ENCODE peak calls at places on chromosome X, in eight cellular contexts. One of them, this sample, is unnamed.

GRCh38 chrX:97498093-97498492 is 614.4 kb downstream of the RPA4 start:
- DNase-seq in mucosa of descending colon: no peak
- DNase-seq in mammary epithelial cell: no peak
- DNase-seq in esophagus squamous epithelium: no peak
- DNase-seq in epithelial cell of esophagus: no peak
- DNase-seq in uterus: no peak
- DNase-seq in breast epithelium: no peak
- DNase-seq in upper lobe of right lung: no peak
- DNase-seq in this sample: no peak

GRCh38 chrX:137352101-137352660 is 213.7 kb upstream of the ZIC3 start:
- DNase-seq in mucosa of descending colon: no peak
- DNase-seq in mammary epithelial cell: no peak
- DNase-seq in esophagus squamous epithelium: no peak
- DNase-seq in epithelial cell of esophagus: no peak
- DNase-seq in uterus: no peak
- DNase-seq in breast epithelium: no peak
- DNase-seq in upper lobe of right lung: no peak
- DNase-seq in this sample: no peak

GRCh38 chrX:10326578-10326977 is 169.8 kb downstream of the CLCN4 start:
- DNase-seq in mucosa of descending colon: no peak
- DNase-seq in mammary epithelial cell: no peak
- DNase-seq in esophagus squamous epithelium: no peak
- DNase-seq in epithelial cell of esophagus: peak; percentile 5
- DNase-seq in uterus: no peak
- DNase-seq in breast epithelium: no peak
- DNase-seq in upper lobe of right lung: no peak
- DNase-seq in this sample: no peak

GRCh38 chrX:155886409-155886808 is 5.3 kb downstream of the VAMP7 start:
- DNase-seq in mucosa of descending colon: no peak
- DNase-seq in mammary epithelial cell: no peak
- DNase-seq in esophagus squamous epithelium: no peak
- DNase-seq in epithelial cell of esophagus: no peak
- DNase-seq in uterus: no peak
- DNase-seq in breast epithelium: no peak
- DNase-seq in upper lobe of right lung: no peak
- DNase-seq in this sample: no peak

GRCh38 chrX:56233100-56233499 is 944 bp downstream of the KLF8 start:
- DNase-seq in mucosa of descending colon: no peak
- DNase-seq in mammary epithelial cell: no peak
- DNase-seq in esophagus squamous epithelium: no peak
- DNase-seq in epithelial cell of esophagus: peak; percentile 13
- DNase-seq in uterus: peak; percentile 16
- DNase-seq in breast epithelium: no peak
- DNase-seq in upper lobe of right lung: peak; percentile 48
- DNase-seq in this sample: no peak

GRCh38 chrX:136193771-136194170 is 46.4 kb downstream of the FHL1 start:
- DNase-seq in mucosa of descending colon: no peak
- DNase-seq in mammary epithelial cell: no peak
- DNase-seq in esophagus squamous epithelium: no peak
- DNase-seq in epithelial cell of esophagus: no peak
- DNase-seq in uterus: no peak
- DNase-seq in breast epithelium: no peak
- DNase-seq in upper lobe of right lung: no peak
- DNase-seq in this sample: no peak

GRCh38 chrX:47351706-47352105 is 18.7 kb upstream of the ZNF157 start:
- DNase-seq in mucosa of descending colon: no peak
- DNase-seq in mammary epithelial cell: peak; percentile 7
- DNase-seq in esophagus squamous epithelium: no peak
- DNase-seq in epithelial cell of esophagus: peak; percentile 4
- DNase-seq in uterus: no peak
- DNase-seq in breast epithelium: no peak
- DNase-seq in upper lobe of right lung: no peak
- DNase-seq in this sample: no peak

GRCh38 chrX:41922125-41922521 is 1.2 kb downstream of the CASK start:
- DNase-seq in mucosa of descending colon: no peak
- DNase-seq in mammary epithelial cell: peak; percentile 37
- DNase-seq in esophagus squamous epithelium: no peak
- DNase-seq in epithelial cell of esophagus: peak; percentile 41
- DNase-seq in uterus: no peak
- DNase-seq in breast epithelium: no peak
- DNase-seq in upper lobe of right lung: no peak
- DNase-seq in this sample: no peak

GRCh38 chrX:46571423-46572294 is 1.9 kb upstream of the CHST7 start:
- DNase-seq in mucosa of descending colon: no peak
- DNase-seq in mammary epithelial cell: no peak
- DNase-seq in esophagus squamous epithelium: no peak
- DNase-seq in epithelial cell of esophagus: no peak
- DNase-seq in uterus: no peak
- DNase-seq in breast epithelium: no peak
- DNase-seq in upper lobe of right lung: no peak
- DNase-seq in this sample: no peak

GRCh38 chrX:66731398-66731797 is 92.5 kb upstream of the EDA2R start:
- DNase-seq in mucosa of descending colon: no peak
- DNase-seq in mammary epithelial cell: peak; percentile 23
- DNase-seq in esophagus squamous epithelium: no peak
- DNase-seq in epithelial cell of esophagus: peak; percentile 51
- DNase-seq in uterus: no peak
- DNase-seq in breast epithelium: no peak
- DNase-seq in upper lobe of right lung: no peak
- DNase-seq in this sample: no peak

GRCh38 chrX:152958047-152958446 is 35.9 kb downstream of the PNMA5 start:
- DNase-seq in mucosa of descending colon: no peak
- DNase-seq in mammary epithelial cell: no peak
- DNase-seq in esophagus squamous epithelium: no peak
- DNase-seq in epithelial cell of esophagus: peak; percentile 4
- DNase-seq in uterus: no peak
- DNase-seq in breast epithelium: peak; percentile 32
- DNase-seq in upper lobe of right lung: no peak
- DNase-seq in this sample: no peak
- H3K4me3 ChIP-seq in mucosa of descending colon: no peak overlapping the region
- H3K4me3 ChIP-seq in mammary epithelial cell: no peak overlapping the region
- H3K4me3 ChIP-seq in esophagus squamous epithelium: peak overlapping the region; percentile 35
- H3K4me3 ChIP-seq in epithelial cell of esophagus: no peak overlapping the region
- H3K4me3 ChIP-seq in uterus: no peak overlapping the region
- H3K4me3 ChIP-seq in breast epithelium: peak overlapping the region; percentile 42
- H3K4me3 ChIP-seq in upper lobe of right lung: peak overlapping the region; percentile 36
- H3K4me3 ChIP-seq in this sample: peak overlapping the region; percentile 50

GRCh38 chrX:132491191-132491590 is 2.4 kb upstream of the MBNL3 start:
- DNase-seq in mucosa of descending colon: no peak
- DNase-seq in mammary epithelial cell: peak; percentile 65
- DNase-seq in esophagus squamous epithelium: no peak
- DNase-seq in epithelial cell of esophagus: peak; percentile 62
- DNase-seq in uterus: no peak
- DNase-seq in breast epithelium: no peak
- DNase-seq in upper lobe of right lung: no peak
- DNase-seq in this sample: no peak
- TF ChIP-seq CTCF in mucosa of descending colon: no peak
- TF ChIP-seq CTCF in mammary epithelial cell: peak; percentile 21
- TF ChIP-seq CTCF in esophagus squamous epithelium: no peak
- TF ChIP-seq CTCF in epithelial cell of esophagus: peak; percentile 40
- TF ChIP-seq CTCF in uterus: no peak
- TF ChIP-seq CTCF in breast epithelium: peak; percentile 9
- TF ChIP-seq CTCF in upper lobe of right lung: peak; percentile 15
- TF ChIP-seq CTCF in this sample: peak; percentile 17

GRCh38 chrX:114924846-114925245 is 92.6 kb downstream of the IL13RA2 start:
- DNase-seq in mucosa of descending colon: no peak
- DNase-seq in mammary epithelial cell: peak; percentile 5
- DNase-seq in esophagus squamous epithelium: no peak
- DNase-seq in epithelial cell of esophagus: peak; percentile 1
- DNase-seq in uterus: no peak
- DNase-seq in breast epithelium: no peak
- DNase-seq in upper lobe of right lung: no peak
- DNase-seq in this sample: no peak
- H3K4me3 ChIP-seq in mucosa of descending colon: no peak overlapping the region
- H3K4me3 ChIP-seq in mammary epithelial cell: no peak overlapping the region
- H3K4me3 ChIP-seq in esophagus squamous epithelium: no peak overlapping the region
- H3K4me3 ChIP-seq in epithelial cell of esophagus: no peak overlapping the region
- H3K4me3 ChIP-seq in uterus: no peak overlapping the region
- H3K4me3 ChIP-seq in breast epithelium: no peak overlapping the region
- H3K4me3 ChIP-seq in upper lobe of right lung: no peak overlapping the region
- H3K4me3 ChIP-seq in this sample: no peak overlapping the region

GRCh38 chrX:11532291-11533075 is 133.2 kb downstream of the ARHGAP6 start:
- DNase-seq in mucosa of descending colon: no peak
- DNase-seq in mammary epithelial cell: no peak
- DNase-seq in esophagus squamous epithelium: no peak
- DNase-seq in epithelial cell of esophagus: no peak
- DNase-seq in uterus: peak; percentile 23
- DNase-seq in breast epithelium: no peak
- DNase-seq in upper lobe of right lung: no peak
- DNase-seq in this sample: no peak

GRCh38 chrX:11530621-11531020 is 135.1 kb downstream of the ARHGAP6 start:
- DNase-seq in mucosa of descending colon: no peak
- DNase-seq in mammary epithelial cell: no peak
- DNase-seq in esophagus squamous epithelium: no peak
- DNase-seq in epithelial cell of esophagus: no peak
- DNase-seq in uterus: no peak
- DNase-seq in breast epithelium: no peak
- DNase-seq in upper lobe of right lung: no peak
- DNase-seq in this sample: no peak

GRCh38 chrX:11528623-11529022 is 137.1 kb downstream of the ARHGAP6 start:
- DNase-seq in mucosa of descending colon: no peak
- DNase-seq in mammary epithelial cell: no peak
- DNase-seq in esophagus squamous epithelium: no peak
- DNase-seq in epithelial cell of esophagus: no peak
- DNase-seq in uterus: no peak
- DNase-seq in breast epithelium: no peak
- DNase-seq in upper lobe of right lung: no peak
- DNase-seq in this sample: no peak

GRCh38 chrX:11533211-11533651 is 132.5 kb downstream of the ARHGAP6 start:
- DNase-seq in mucosa of descending colon: no peak
- DNase-seq in mammary epithelial cell: peak; percentile 64
- DNase-seq in esophagus squamous epithelium: no peak
- DNase-seq in epithelial cell of esophagus: peak; percentile 66
- DNase-seq in uterus: no peak
- DNase-seq in breast epithelium: no peak
- DNase-seq in upper lobe of right lung: no peak
- DNase-seq in this sample: peak; percentile 48

GRCh38 chrX:11531226-11531625 is 134.5 kb downstream of the ARHGAP6 start:
- DNase-seq in mucosa of descending colon: no peak
- DNase-seq in mammary epithelial cell: no peak
- DNase-seq in esophagus squamous epithelium: no peak
- DNase-seq in epithelial cell of esophagus: peak; percentile 18
- DNase-seq in uterus: no peak
- DNase-seq in breast epithelium: no peak
- DNase-seq in upper lobe of right lung: no peak
- DNase-seq in this sample: no peak
- TF ChIP-seq CTCF in mucosa of descending colon: no peak
- TF ChIP-seq CTCF in mammary epithelial cell: peak; percentile 11
- TF ChIP-seq CTCF in esophagus squamous epithelium: peak; percentile 29
- TF ChIP-seq CTCF in epithelial cell of esophagus: peak; percentile 42
- TF ChIP-seq CTCF in uterus: peak; percentile 22
- TF ChIP-seq CTCF in breast epithelium: no peak
- TF ChIP-seq CTCF in upper lobe of right lung: peak; percentile 20
- TF ChIP-seq CTCF in this sample: no peak

GRCh38 chrX:70554523-70554922 is 109.9 kb downstream of the DLG3 start:
- DNase-seq in mucosa of descending colon: no peak
- DNase-seq in mammary epithelial cell: no peak
- DNase-seq in esophagus squamous epithelium: no peak
- DNase-seq in epithelial cell of esophagus: no peak
- DNase-seq in uterus: no peak
- DNase-seq in breast epithelium: no peak
- DNase-seq in upper lobe of right lung: no peak
- DNase-seq in this sample: no peak
- H3K4me3 ChIP-seq in mucosa of descending colon: no peak overlapping the region
- H3K4me3 ChIP-seq in mammary epithelial cell: no peak overlapping the region
- H3K4me3 ChIP-seq in esophagus squamous epithelium: no peak overlapping the region
- H3K4me3 ChIP-seq in epithelial cell of esophagus: no peak overlapping the region
- H3K4me3 ChIP-seq in uterus: no peak overlapping the region
- H3K4me3 ChIP-seq in breast epithelium: no peak overlapping the region
- H3K4me3 ChIP-seq in upper lobe of right lung: no peak overlapping the region
- H3K4me3 ChIP-seq in this sample: no peak overlapping the region

GRCh38 chrX:149648932-149649331 is 17.3 kb upstream of the TMEM185A start:
- DNase-seq in mucosa of descending colon: no peak
- DNase-seq in mammary epithelial cell: no peak
- DNase-seq in esophagus squamous epithelium: no peak
- DNase-seq in epithelial cell of esophagus: no peak
- DNase-seq in uterus: no peak
- DNase-seq in breast epithelium: no peak
- DNase-seq in upper lobe of right lung: no peak
- DNase-seq in this sample: no peak
- TF ChIP-seq CTCF in mucosa of descending colon: no peak
- TF ChIP-seq CTCF in mammary epithelial cell: no peak
- TF ChIP-seq CTCF in esophagus squamous epithelium: peak; percentile 10
- TF ChIP-seq CTCF in epithelial cell of esophagus: peak; percentile 14
- TF ChIP-seq CTCF in uterus: no peak
- TF ChIP-seq CTCF in breast epithelium: no peak
- TF ChIP-seq CTCF in upper lobe of right lung: no peak
- TF ChIP-seq CTCF in this sample: peak; percentile 21

GRCh38 chrX:11755724-11756123 is 2.3 kb upstream of the MSL3 start:
- DNase-seq in mucosa of descending colon: no peak
- DNase-seq in mammary epithelial cell: no peak
- DNase-seq in esophagus squamous epithelium: no peak
- DNase-seq in epithelial cell of esophagus: no peak
- DNase-seq in uterus: no peak
- DNase-seq in breast epithelium: no peak
- DNase-seq in upper lobe of right lung: no peak
- DNase-seq in this sample: no peak

GRCh38 chrX:11758400-11759171 is 549 bp downstream of the MSL3 start:
- DNase-seq in mucosa of descending colon: peak; percentile 89
- DNase-seq in mammary epithelial cell: peak; percentile 69
- DNase-seq in esophagus squamous epithelium: peak; percentile 17
- DNase-seq in epithelial cell of esophagus: peak; percentile 78
- DNase-seq in uterus: peak; percentile 85
- DNase-seq in breast epithelium: peak; percentile 53
- DNase-seq in upper lobe of right lung: peak; percentile 94
- DNase-seq in this sample: peak; percentile 45

GRCh38 chrX:11757729-11758399 is at the start of gene MSL3:
- DNase-seq in mucosa of descending colon: peak; percentile 75
- DNase-seq in mammary epithelial cell: peak; percentile 36
- DNase-seq in esophagus squamous epithelium: no peak
- DNase-seq in epithelial cell of esophagus: peak; percentile 63
- DNase-seq in uterus: no peak
- DNase-seq in breast epithelium: peak; percentile 19
- DNase-seq in upper lobe of right lung: peak; percentile 85
- DNase-seq in this sample: no peak

GRCh38 chrX:11756354-11757318 is 1.4 kb upstream of the MSL3 start:
- DNase-seq in mucosa of descending colon: no peak
- DNase-seq in mammary epithelial cell: no peak
- DNase-seq in esophagus squamous epithelium: no peak
- DNase-seq in epithelial cell of esophagus: peak; percentile 24
- DNase-seq in uterus: no peak
- DNase-seq in breast epithelium: no peak
- DNase-seq in upper lobe of right lung: no peak
- DNase-seq in this sample: no peak

GRCh38 chrX:11757397-11757728 is 674 bp upstream of the MSL3 start:
- DNase-seq in mucosa of descending colon: no peak
- DNase-seq in mammary epithelial cell: no peak
- DNase-seq in esophagus squamous epithelium: no peak
- DNase-seq in epithelial cell of esophagus: no peak
- DNase-seq in uterus: peak; percentile 47
- DNase-seq in breast epithelium: no peak
- DNase-seq in upper lobe of right lung: no peak
- DNase-seq in this sample: no peak
- H3K4me3 ChIP-seq in mucosa of descending colon: peak overlapping the region; percentile 30
- H3K4me3 ChIP-seq in mammary epithelial cell: peak overlapping the region; percentile 55
- H3K4me3 ChIP-seq in esophagus squamous epithelium: peak overlapping the region; percentile 73
- H3K4me3 ChIP-seq in epithelial cell of esophagus: peak overlapping the region; percentile 43
- H3K4me3 ChIP-seq in uterus: peak overlapping the region; percentile 26
- H3K4me3 ChIP-seq in breast epithelium: peak overlapping the region; percentile 70
- H3K4me3 ChIP-seq in upper lobe of right lung: peak overlapping the region; percentile 56
- H3K4me3 ChIP-seq in this sample: peak overlapping the region; percentile 69

DNA sequence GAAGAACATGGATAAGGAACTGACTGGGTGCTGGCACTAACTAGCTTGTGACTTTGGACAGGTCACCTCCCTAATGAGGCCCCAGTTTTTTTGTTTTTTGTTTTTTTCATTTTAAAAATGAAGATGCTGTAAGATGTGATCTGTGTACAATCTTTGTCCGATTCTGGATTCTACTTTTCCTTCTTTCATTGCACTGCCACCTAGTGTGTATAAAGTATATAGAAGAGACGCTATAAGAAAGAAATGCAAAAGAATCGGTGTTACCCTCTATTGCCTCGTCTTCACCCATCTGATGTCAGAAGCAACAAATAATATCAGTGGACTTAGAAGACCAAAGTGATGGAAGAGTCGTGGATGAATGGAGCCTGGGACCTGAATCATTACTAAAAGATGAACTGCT is 58.6 kb upstream of the P2RY10 start:
- DNase-seq in mucosa of descending colon: no peak
- DNase-seq in mammary epithelial cell: no peak
- DNase-seq in esophagus squamous epithelium: no peak
- DNase-seq in epithelial cell of esophagus: peak; percentile 1
- DNase-seq in uterus: no peak
- DNase-seq in breast epithelium: no peak
- DNase-seq in upper lobe of right lung: no peak
- DNase-seq in this sample: no peak
- TF ChIP-seq CTCF in mucosa of descending colon: no peak
- TF ChIP-seq CTCF in mammary epithelial cell: peak; percentile 31
- TF ChIP-seq CTCF in esophagus squamous epithelium: peak; percentile 44
- TF ChIP-seq CTCF in epithelial cell of esophagus: no peak
- TF ChIP-seq CTCF in uterus: peak; percentile 15
- TF ChIP-seq CTCF in breast epithelium: no peak
- TF ChIP-seq CTCF in upper lobe of right lung: peak; percentile 23
- TF ChIP-seq CTCF in this sample: peak; percentile 35

This sample was measured in GM12864.